ENCODE peak calls at places on chromosomes 6 and 20, in four cellular contexts. N, X, I and H are unnamed samples.

GRCh38 chr6:166598441-166599138 is 12.1 kb upstream of the RAMACL start:
- DNase-seq in N (peak; percentile 46), X (no peak), I (peak; percentile 97), H (no peak)

GRCh38 chr6:140321891-140322290 is 947.4 kb upstream of the CITED2 start:
- DNase-seq in N (no peak), X (no peak), I (no peak), H (no peak)

GRCh38 chr6:39608652-39609345 is 116.4 kb downstream of the KIF6 start:
- DNase-seq in N (no peak), X (no peak), I (no peak), H (no peak)

GRCh38 chr6:136586295-136586694 is 36.1 kb upstream of the MAP7 start:
- DNase-seq in N (no peak), X (no peak), I (peak; percentile 98), H (peak; percentile 69)

GRCh38 chr20:56360133-56360898 is 1.5 kb downstream of the FAM210B start:
- DNase-seq in N (peak; percentile 27), X (no peak), I (no peak), H (peak; percentile 54)

GRCh38 chr6:124924333-124924759 is 37.9 kb upstream of the RNF217 start:
- DNase-seq in N (no peak), X (no peak), I (peak; percentile 6), H (no peak)

GRCh38 chr6:257031-257725 is 35.1 kb upstream of the DUSP22 start:
- DNase-seq in N (no peak), X (no peak), I (peak; percentile 6), H (no peak)

GRCh38 chr6:71460933-71461332 is 172.3 kb downstream of the OGFRL1 start:
- DNase-seq in N (no peak), X (no peak), I (peak; percentile 79), H (no peak)

GRCh38 chr20:33279261-33279910 is 3.6 kb upstream of the BPIFB1 start:
- DNase-seq in N (no peak), X (no peak), I (no peak), H (no peak)

GRCh38 chr6:26124550-26125014 is 37.4 kb downstream of the HFE start:
- DNase-seq in N (no peak), X (peak; percentile 35), I (no peak), H (no peak)

GRCh38 chr6:72552938-72553337 is 68.9 kb upstream of the KCNQ5 start:
- DNase-seq in N (no peak), X (no peak), I (peak; percentile 18), H (peak; percentile 55)

GRCh38 chr6:1285589-1286340 is 26.1 kb upstream of the FOXQ1 start:
- DNase-seq in N (no peak), X (no peak), I (peak; percentile 71), H (no peak)

GRCh38 chr6:21842875-21843274 is 249.3 kb downstream of the SOX4 start:
- DNase-seq in N (no peak), X (no peak), I (no peak), H (no peak)

GRCh38 chr20:36563415-36563814 is 10.0 kb upstream of the TGIF2 start:
- DNase-seq in N (no peak), X (no peak), I (no peak), H (no peak)

GRCh38 chr6:157274116-157274470 is 49.2 kb downstream of the TMEM242 start:
- DNase-seq in N (no peak), X (no peak), I (no peak), H (no peak)

GRCh38 chr6:167735498-167736201 is 91.1 kb upstream of the AFDN start:
- DNase-seq in N (no peak), X (no peak), I (no peak), H (no peak)

GRCh38 chr6:46465294-46466165 is 25.7 kb downstream of the RCAN2 start:
- DNase-seq in N (no peak), X (no peak), I (peak; percentile 22), H (no peak)

GRCh38 chr6:453152-453551 is 61.6 kb downstream of the IRF4 start:
- DNase-seq in N (peak; percentile 56), X (no peak), I (no peak), H (no peak)

GRCh38 chr6:20028143-20028542 is 184.1 kb downstream of the MBOAT1 start:
- DNase-seq in N (no peak), X (peak; percentile 4), I (no peak), H (no peak)

GRCh38 chr6:111468329-111469012 is 14.5 kb downstream of the REV3L start:
- DNase-seq in N (no peak), X (no peak), I (peak; percentile 56), H (peak; percentile 15)

GRCh38 chr6:28884423-28885148 is 39.2 kb downstream of the TRIM27 start:
- DNase-seq in N (no peak), X (no peak), I (no peak), H (peak; percentile 66)

GRCh38 chr6:14851286-14851685 is 394.6 kb upstream of the JARID2 start:
- DNase-seq in N (no peak), X (no peak), I (peak; percentile 66), H (no peak)

GRCh38 chr20:44070139-44070900 is 116.7 kb downstream of the JPH2 start:
- DNase-seq in N (no peak), X (no peak), I (no peak), H (no peak)

GRCh38 chr6:119200774-119201173 is 122.3 kb upstream of the FAM184A start:
- DNase-seq in N (no peak), X (no peak), I (no peak), H (no peak)

GRCh38 chr20:54152227-54153040 is 21.4 kb downstream of the CYP24A1 start:
- DNase-seq in N (no peak), X (no peak), I (no peak), H (no peak)

GRCh38 chr20:47201074-47201730 is 155.3 kb downstream of the ZMYND8 start:
- DNase-seq in N (no peak), X (peak; percentile 34), I (no peak), H (peak; percentile 54)

GRCh38 chr6:44002071-44002590 is 125.1 kb downstream of the MRPL14 start:
- DNase-seq in N (no peak), X (no peak), I (no peak), H (peak; percentile 69)

GRCh38 chr20:41366546-41367392 is at the start of gene EMILIN3:
- DNase-seq in N (no peak), X (no peak), I (no peak), H (no peak)

GRCh38 chr20:49063279-49063678 is 17.2 kb downstream of the CSE1L start:
- DNase-seq in N (no peak), X (no peak), I (no peak), H (no peak)

GRCh38 chr6:35522660-35523658 is 10.3 kb upstream of the TULP1 start:
- DNase-seq in N (peak; percentile 63), X (peak; percentile 39), I (peak; percentile 50), H (peak; percentile 51)

GRCh38 chr6:14502551-14502950 is 385.0 kb downstream of the CD83 start:
- DNase-seq in N (no peak), X (no peak), I (peak; percentile 28), H (peak; percentile 62)

GRCh38 chr6:168131464-168132415 is 52.7 kb upstream of the FRMD1 start:
- DNase-seq in N (no peak), X (no peak), I (no peak), H (no peak)

DNA sequence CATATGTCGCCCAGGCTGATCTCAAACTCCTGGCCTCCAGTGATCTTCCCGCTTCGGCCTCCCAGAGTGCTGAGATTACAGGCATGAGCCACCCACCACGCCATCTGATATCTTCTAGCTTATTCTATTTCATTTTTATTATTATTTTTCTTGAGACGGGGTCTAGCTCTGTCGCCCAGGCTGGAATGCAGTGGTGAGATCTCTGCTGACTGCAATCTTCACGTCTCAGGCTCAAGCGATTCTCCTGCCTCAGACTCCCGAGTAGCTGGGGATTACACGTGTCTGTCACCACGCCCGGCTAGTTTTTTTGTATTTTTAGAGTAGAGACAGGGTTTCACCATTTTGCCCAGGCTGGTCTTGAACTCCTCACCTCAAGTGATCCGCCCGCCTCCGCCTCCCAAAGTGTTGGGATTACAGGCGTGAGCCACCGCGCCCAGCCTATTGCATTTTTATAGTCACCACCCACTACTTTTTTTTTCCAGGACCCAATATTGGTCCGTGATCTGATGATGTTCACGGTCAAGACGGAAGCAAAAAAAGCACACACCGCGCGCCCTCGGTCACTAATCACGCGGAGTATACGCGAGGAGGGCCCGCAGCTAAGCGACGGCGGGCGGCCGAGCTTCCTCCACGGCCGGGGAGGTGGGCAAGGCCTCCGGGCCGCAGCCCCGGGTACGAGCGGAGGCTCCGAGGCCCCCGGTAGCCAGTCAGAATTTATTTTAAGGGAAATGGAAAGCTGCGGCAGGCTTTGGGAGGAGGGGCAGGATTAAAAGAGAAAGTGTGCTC is 1.1 kb upstream of the LSM14B start:
- DNase-seq in N (peak; percentile 52), X (peak; percentile 27), I (peak; percentile 61), H (peak; percentile 75)
- TF ChIP-seq POLR2A in N (peak; percentile 93), X (peak; percentile 66), I (no peak), H (no peak)

GRCh38 chr6:33297406-33297955 is 1.3 kb downstream of the RGL2 start:
- DNase-seq in N (no peak), X (no peak), I (no peak), H (no peak)
- TF ChIP-seq POLR2A in N (no peak), X (no peak), I (no peak), H (no peak)

GRCh38 chr20:63846128-63846771 is 15.0 kb upstream of the ABHD16B start:
- DNase-seq in N (peak; percentile 64), X (no peak), I (no peak), H (no peak)
- TF ChIP-seq POLR2A in N (no peak), X (no peak), I (no peak), H (no peak)

DNA sequence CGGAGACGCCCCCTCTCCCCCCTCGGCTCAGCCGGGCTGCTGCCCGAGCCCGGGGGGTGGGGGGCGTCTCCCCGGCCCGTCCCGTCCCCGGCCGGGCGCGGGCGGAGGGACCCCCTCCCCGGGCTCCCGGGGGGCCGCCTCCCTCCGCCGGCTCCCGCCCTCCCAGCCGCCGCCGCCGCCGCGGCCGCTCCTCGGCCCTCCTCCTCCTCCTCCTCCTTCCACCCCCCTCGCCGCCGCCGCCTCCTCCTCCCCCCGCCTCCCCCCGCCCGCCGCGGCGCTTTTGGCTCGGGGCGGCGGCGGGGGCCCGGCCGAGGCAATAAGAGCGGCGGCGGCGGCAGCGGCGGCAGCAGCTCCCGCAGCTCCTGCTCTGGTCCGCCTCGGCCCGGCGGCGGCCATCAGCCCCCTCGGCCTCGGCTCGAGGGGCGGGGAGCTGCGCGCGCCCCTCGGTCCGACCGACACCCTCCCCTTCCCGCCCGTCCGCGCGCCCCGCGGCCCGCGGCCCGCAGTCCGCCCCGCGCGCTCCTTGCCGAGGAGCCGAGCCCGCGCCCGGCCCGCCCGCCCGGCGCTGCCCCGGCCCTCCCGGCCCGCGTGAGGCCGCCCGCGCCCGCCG is 38.7 kb downstream of the GNAS start:
- DNase-seq in N (peak; percentile 79), X (no peak), I (peak; percentile 52), H (peak; percentile 91)
- TF ChIP-seq POLR2A in N (peak; percentile 90), X (peak; percentile 59), I (peak; percentile 91), H (no peak)